ENCODE peak calls at places on chromosome X, in seven cellular contexts. N is activated CD8-positive, alpha-beta memory T cell treated with anti-CD3 and anti-CD28 coated beads for 48 hours; H is activated naive CD4-positive, alpha-beta T cell treated with anti-CD3 and anti-CD28 coated beads, Interleukin-2, amount 10 ng/mL, durations not matched to agents 7 days and 5 days; B is effector memory CD8-positive, alpha-beta T cell; M is NCI-H1092; U is NAMALWA; P is suprapubic skin. O is an unnamed sample.

GRCh38 chrX:110146521-110146920 is 143.6 kb downstream of the TMEM164 start:
- DNase-seq in N (no peak), H (peak), B (peak), M (no peak), U (peak), P (no peak), O (peak)

GRCh38 chrX:107747596-107748161 is 27.9 kb downstream of the TSC22D3 start:
- DNase-seq in N (no peak), H (no peak), B (no peak), M (peak), U (no peak), P (no peak), O (no peak)

GRCh38 chrX:28391528-28391927 is 195.7 kb upstream of the IL1RAPL1 start:
- DNase-seq in N (no peak), H (no peak), B (no peak), M (no peak), U (no peak), P (no peak), O (no peak)

GRCh38 chrX:70176938-70177533 is at the start of gene DGAT2L6:
- DNase-seq in N (no peak), H (no peak), B (no peak), M (peak), U (no peak), P (no peak), O (no peak)

GRCh38 chrX:53071604-53072417 is 10.4 kb upstream of the TSPYL2 start:
- DNase-seq in N (no peak), H (peak), B (peak), M (peak), U (peak), P (peak), O (peak)

GRCh38 chrX:1582686-1583437 is 8.5 kb upstream of the AKAP17A start:
- DNase-seq in N (no peak), H (peak), B (no peak), M (no peak), U (no peak), P (no peak), O (no peak)

GRCh38 chrX:16743604-16744325 is 24.4 kb downstream of the SYAP1 start:
- DNase-seq in N (no peak), H (no peak), B (no peak), M (no peak), U (no peak), P (no peak), O (no peak)

GRCh38 chrX:18898517-18898916 is 85.4 kb downstream of the PHKA2 start:
- DNase-seq in N (no peak), H (no peak), B (no peak), M (no peak), U (no peak), P (no peak), O (no peak)

GRCh38 chrX:132634521-132634920 is 145.7 kb upstream of the MBNL3 start:
- DNase-seq in N (no peak), H (no peak), B (no peak), M (no peak), U (no peak), P (no peak), O (no peak)

GRCh38 chrX:54288277-54288676 is 69.6 kb downstream of the WNK3 start:
- DNase-seq in N (no peak), H (no peak), B (no peak), M (no peak), U (no peak), P (no peak), O (no peak)

GRCh38 chrX:50941638-50942037 is 31.1 kb downstream of the BMP15 start:
- DNase-seq in N (no peak), H (peak), B (no peak), M (no peak), U (peak), P (no peak), O (no peak)

GRCh38 chrX:41491267-41492004 is 44.3 kb downstream of the NYX start:
- DNase-seq in N (no peak), H (no peak), B (no peak), M (no peak), U (no peak), P (no peak), O (no peak)

GRCh38 chrX:9646471-9647038 is 119.1 kb downstream of the GPR143 start:
- DNase-seq in N (no peak), H (no peak), B (no peak), M (no peak), U (no peak), P (no peak), O (no peak)

GRCh38 chrX:44072631-44073030 is 99.4 kb upstream of the NDP start:
- DNase-seq in N (no peak), H (no peak), B (no peak), M (no peak), U (no peak), P (no peak), O (no peak)

GRCh38 chrX:16785247-16786138 is 773 bp upstream of the TXLNG start:
- DNase-seq in N (peak), H (peak), B (no peak), M (no peak), U (no peak), P (no peak), O (no peak)

GRCh38 chrX:133794151-133794550 is 191.2 kb downstream of the GPC3 start:
- DNase-seq in N (no peak), H (no peak), B (no peak), M (no peak), U (no peak), P (no peak), O (no peak)

GRCh38 chrX:49901068-49901467 is 21.3 kb upstream of the CLCN5 start:
- DNase-seq in N (no peak), H (no peak), B (no peak), M (peak), U (no peak), P (no peak), O (no peak)

GRCh38 chrX:138925330-138925729 is 213.8 kb upstream of the FGF13 start:
- DNase-seq in N (no peak), H (no peak), B (no peak), M (no peak), U (no peak), P (no peak), O (no peak)

GRCh38 chrX:133335027-133335426 is 80.3 kb downstream of the GPC4 start:
- DNase-seq in N (no peak), H (peak), B (no peak), M (no peak), U (peak), P (no peak), O (no peak)

GRCh38 chrX:27583976-27584375 is 6.2 kb upstream of the DCAF8L2 start:
- DNase-seq in N (no peak), H (no peak), B (no peak), M (no peak), U (no peak), P (no peak), O (no peak)

GRCh38 chrX:10310502-10310901 is 153.7 kb downstream of the CLCN4 start:
- DNase-seq in N (no peak), H (no peak), B (no peak), M (no peak), U (no peak), P (no peak), O (no peak)

GRCh38 chrX:97405031-97405685 is 521.5 kb downstream of the RPA4 start:
- DNase-seq in N (no peak), H (no peak), B (no peak), M (no peak), U (no peak), P (no peak), O (no peak)

GRCh38 chrX:20151689-20152088 is 10.1 kb upstream of the EIF1AX start:
- DNase-seq in N (no peak), H (no peak), B (no peak), M (no peak), U (no peak), P (no peak), O (no peak)

GRCh38 chrX:70313503-70313902 is 23.6 kb downstream of the KIF4A start:
- DNase-seq in N (no peak), H (no peak), B (no peak), M (no peak), U (no peak), P (no peak), O (no peak)

GRCh38 chrX:106481341-106481740 is 130.4 kb upstream of the RADX start:
- DNase-seq in N (no peak), H (peak), B (peak), M (peak), U (peak), P (no peak), O (peak)

GRCh38 chrX:23557070-23557469 is 110.2 kb upstream of the PRDX4 start:
- DNase-seq in N (no peak), H (no peak), B (no peak), M (no peak), U (peak), P (no peak), O (no peak)

GRCh38 chrX:29295987-29296680 is 708.9 kb downstream of the IL1RAPL1 start:
- DNase-seq in N (no peak), H (no peak), B (no peak), M (no peak), U (no peak), P (no peak), O (no peak)

GRCh38 chrX:120147537-120147936 is 10.9 kb upstream of the RHOXF2 start:
- DNase-seq in N (no peak), H (no peak), B (no peak), M (no peak), U (no peak), P (no peak), O (no peak)

GRCh38 chrX:72121381-72121780 is 10.3 kb downstream of the RTL5 start:
- DNase-seq in N (no peak), H (peak), B (peak), M (no peak), U (no peak), P (no peak), O (no peak)